ENCODE peak calls at places on chromosomes 13 and 19, in five cellular contexts. One of them, this sample, is unnamed.

GRCh38 chr19:41434450-41434849 is 5.3 kb downstream of the DMAC2 start:
- DNase-seq in CD4-positive, alpha-beta T cell: no peak
- DNase-seq in uterus: no peak
- DNase-seq in A549: no peak
- DNase-seq in heart right ventricle: no peak
- DNase-seq in this sample: no peak

GRCh38 chr13:34627905-34628682 is 314.0 kb upstream of the NBEA start:
- DNase-seq in CD4-positive, alpha-beta T cell: no peak
- DNase-seq in uterus: no peak
- DNase-seq in A549: no peak
- DNase-seq in heart right ventricle: no peak
- DNase-seq in this sample: no peak

GRCh38 chr19:58543826-58544590 is at the start of gene TRIM28:
- DNase-seq in CD4-positive, alpha-beta T cell: peak
- DNase-seq in uterus: peak
- DNase-seq in A549: peak
- DNase-seq in heart right ventricle: peak
- DNase-seq in this sample: no peak

GRCh38 chr19:51681286-51681956 is 11.7 kb upstream of the SPACA6 start:
- DNase-seq in CD4-positive, alpha-beta T cell: no peak
- DNase-seq in uterus: no peak
- DNase-seq in A549: no peak
- DNase-seq in heart right ventricle: no peak
- DNase-seq in this sample: no peak

GRCh38 chr19:34317311-34317927 is 47.6 kb upstream of the GPI start:
- DNase-seq in CD4-positive, alpha-beta T cell: peak
- DNase-seq in uterus: no peak
- DNase-seq in A549: no peak
- DNase-seq in heart right ventricle: no peak
- DNase-seq in this sample: no peak

GRCh38 chr19:43462383-43462782 is 3.0 kb downstream of the LYPD3 start:
- DNase-seq in CD4-positive, alpha-beta T cell: no peak
- DNase-seq in uterus: no peak
- DNase-seq in A549: no peak
- DNase-seq in heart right ventricle: no peak
- DNase-seq in this sample: no peak

GRCh38 chr19:29525901-29526729 is at the start of gene VSTM2B:
- DNase-seq in CD4-positive, alpha-beta T cell: no peak
- DNase-seq in uterus: no peak
- DNase-seq in A549: no peak
- DNase-seq in heart right ventricle: no peak
- DNase-seq in this sample: no peak

GRCh38 chr19:42198676-42199439 is 18.6 kb downstream of the DEDD2 start:
- DNase-seq in CD4-positive, alpha-beta T cell: peak
- DNase-seq in uterus: no peak
- DNase-seq in A549: no peak
- DNase-seq in heart right ventricle: no peak
- DNase-seq in this sample: no peak

GRCh38 chr13:107376393-107377085 is 808.6 kb upstream of the ARGLU1 start:
- DNase-seq in CD4-positive, alpha-beta T cell: no peak
- DNase-seq in uterus: no peak
- DNase-seq in A549: no peak
- DNase-seq in heart right ventricle: no peak
- DNase-seq in this sample: no peak

GRCh38 chr13:26340812-26341211 is 86.9 kb downstream of the CDK8 start:
- DNase-seq in CD4-positive, alpha-beta T cell: no peak
- DNase-seq in uterus: no peak
- DNase-seq in A549: no peak
- DNase-seq in heart right ventricle: no peak
- DNase-seq in this sample: no peak

GRCh38 chr13:86563308-86563707 is 764.1 kb upstream of the SLITRK6 start:
- DNase-seq in CD4-positive, alpha-beta T cell: no peak
- DNase-seq in uterus: no peak
- DNase-seq in A549: no peak
- DNase-seq in heart right ventricle: no peak
- DNase-seq in this sample: no peak

GRCh38 chr19:49127674-49128544 is 8.6 kb downstream of the PPFIA3 start:
- DNase-seq in CD4-positive, alpha-beta T cell: peak
- DNase-seq in uterus: peak
- DNase-seq in A549: peak
- DNase-seq in heart right ventricle: peak
- DNase-seq in this sample: peak

GRCh38 chr19:37551123-37551993 is 43.2 kb downstream of the ZNF571 start:
- DNase-seq in CD4-positive, alpha-beta T cell: peak
- DNase-seq in uterus: no peak
- DNase-seq in A549: no peak
- DNase-seq in heart right ventricle: peak
- DNase-seq in this sample: no peak

GRCh38 chr19:39430675-39431593 is 4.8 kb downstream of the RPS16 start:
- DNase-seq in CD4-positive, alpha-beta T cell: peak
- DNase-seq in uterus: no peak
- DNase-seq in A549: peak
- DNase-seq in heart right ventricle: no peak
- DNase-seq in this sample: no peak

GRCh38 chr19:35042954-35043604 is 1.6 kb downstream of the HPN start:
- DNase-seq in CD4-positive, alpha-beta T cell: no peak
- DNase-seq in uterus: no peak
- DNase-seq in A549: no peak
- DNase-seq in heart right ventricle: no peak
- DNase-seq in this sample: no peak

GRCh38 chr19:37928527-37929286 is 21.7 kb downstream of the SIPA1L3 start:
- DNase-seq in CD4-positive, alpha-beta T cell: no peak
- DNase-seq in uterus: no peak
- DNase-seq in A549: peak
- DNase-seq in heart right ventricle: no peak
- DNase-seq in this sample: no peak

GRCh38 chr19:55657004-55657747 is 2.3 kb downstream of the U2AF2 start:
- DNase-seq in CD4-positive, alpha-beta T cell: no peak
- DNase-seq in uterus: no peak
- DNase-seq in A549: no peak
- DNase-seq in heart right ventricle: no peak
- DNase-seq in this sample: no peak

GRCh38 chr13:99220199-99220931 is 19.7 kb downstream of the UBAC2 start:
- DNase-seq in CD4-positive, alpha-beta T cell: no peak
- DNase-seq in uterus: no peak
- DNase-seq in A549: no peak
- DNase-seq in heart right ventricle: no peak
- DNase-seq in this sample: no peak

GRCh38 chr19:48992571-48993174 is 436 bp downstream of the GYS1 start:
- DNase-seq in CD4-positive, alpha-beta T cell: no peak
- DNase-seq in uterus: no peak
- DNase-seq in A549: no peak
- DNase-seq in heart right ventricle: no peak
- DNase-seq in this sample: peak

GRCh38 chr19:18788782-18789421 is 2.2 kb downstream of the COMP start:
- DNase-seq in CD4-positive, alpha-beta T cell: no peak
- DNase-seq in uterus: no peak
- DNase-seq in A549: no peak
- DNase-seq in heart right ventricle: no peak
- DNase-seq in this sample: no peak

GRCh38 chr13:102773441-102774209 is at the start of gene TEX30:
- DNase-seq in CD4-positive, alpha-beta T cell: peak
- DNase-seq in uterus: peak
- DNase-seq in A549: peak
- DNase-seq in heart right ventricle: peak
- DNase-seq in this sample: peak

GRCh38 chr13:24668955-24669354 is 11.3 kb upstream of the ATP12A start:
- DNase-seq in CD4-positive, alpha-beta T cell: no peak
- DNase-seq in uterus: no peak
- DNase-seq in A549: no peak
- DNase-seq in heart right ventricle: no peak
- DNase-seq in this sample: no peak

GRCh38 chr19:7494416-7495098 is 5.7 kb upstream of the PEX11G start:
- DNase-seq in CD4-positive, alpha-beta T cell: no peak
- DNase-seq in uterus: no peak
- DNase-seq in A549: no peak
- DNase-seq in heart right ventricle: peak
- DNase-seq in this sample: peak

GRCh38 chr19:23698711-23699520 is 11.9 kb upstream of the ZNF675 start:
- DNase-seq in CD4-positive, alpha-beta T cell: no peak
- DNase-seq in uterus: no peak
- DNase-seq in A549: no peak
- DNase-seq in heart right ventricle: no peak
- DNase-seq in this sample: no peak

GRCh38 chr19:11987405-11988231 is 22.8 kb downstream of the ZNF763 start:
- DNase-seq in CD4-positive, alpha-beta T cell: peak
- DNase-seq in uterus: peak
- DNase-seq in A549: no peak
- DNase-seq in heart right ventricle: peak
- DNase-seq in this sample: peak

GRCh38 chr19:44648536-44649370 is 5.0 kb downstream of the PVR start:
- DNase-seq in CD4-positive, alpha-beta T cell: no peak
- DNase-seq in uterus: no peak
- DNase-seq in A549: no peak
- DNase-seq in heart right ventricle: no peak
- DNase-seq in this sample: no peak

GRCh38 chr19:45852145-45852750 is 10.7 kb downstream of the SYMPK start:
- DNase-seq in CD4-positive, alpha-beta T cell: no peak
- DNase-seq in uterus: no peak
- DNase-seq in A549: no peak
- DNase-seq in heart right ventricle: no peak
- DNase-seq in this sample: no peak

GRCh38 chr19:34215006-34215665 is 39.2 kb upstream of the GARRE1 start:
- DNase-seq in CD4-positive, alpha-beta T cell: no peak
- DNase-seq in uterus: no peak
- DNase-seq in A549: no peak
- DNase-seq in heart right ventricle: no peak
- DNase-seq in this sample: no peak

GRCh38 chr13:37074703-37075102 is 15.2 kb upstream of the SUPT20H start:
- DNase-seq in CD4-positive, alpha-beta T cell: no peak
- DNase-seq in uterus: no peak
- DNase-seq in A549: no peak
- DNase-seq in heart right ventricle: no peak
- DNase-seq in this sample: no peak

GRCh38 chr19:2982983-2983350 is 5.6 kb downstream of the TLE6 start:
- DNase-seq in CD4-positive, alpha-beta T cell: no peak
- DNase-seq in uterus: peak
- DNase-seq in A549: no peak
- DNase-seq in heart right ventricle: peak
- DNase-seq in this sample: peak

DNA sequence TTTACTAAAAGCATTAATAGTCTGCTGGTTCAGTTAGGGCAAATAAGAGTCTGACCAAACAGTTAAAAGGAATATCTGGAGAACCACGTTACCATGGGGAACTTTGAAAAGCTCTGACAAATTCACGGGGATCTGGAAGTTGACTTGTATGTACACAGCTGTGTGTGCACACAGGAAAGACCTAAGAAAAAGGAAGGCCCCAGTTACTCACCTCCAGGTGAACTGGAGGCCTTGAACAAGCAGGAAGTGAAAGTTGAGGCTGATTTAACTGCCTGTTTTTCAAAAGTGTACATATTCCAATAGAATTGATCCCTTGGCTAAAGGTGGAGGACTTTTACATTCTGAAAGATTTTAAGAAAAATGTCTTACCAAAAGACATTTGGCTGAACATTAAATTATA is 1891.6 kb upstream of the PCDH20 start:
- DNase-seq in CD4-positive, alpha-beta T cell: no peak
- DNase-seq in uterus: no peak
- DNase-seq in A549: no peak
- DNase-seq in heart right ventricle: no peak
- DNase-seq in this sample: no peak
- H3K27ac ChIP-seq in CD4-positive, alpha-beta T cell: no peak
- H3K27ac ChIP-seq in uterus: no peak
- H3K27ac ChIP-seq in A549: no peak
- H3K27ac ChIP-seq in heart right ventricle: no peak
- H3K27ac ChIP-seq in this sample: no peak

DNA sequence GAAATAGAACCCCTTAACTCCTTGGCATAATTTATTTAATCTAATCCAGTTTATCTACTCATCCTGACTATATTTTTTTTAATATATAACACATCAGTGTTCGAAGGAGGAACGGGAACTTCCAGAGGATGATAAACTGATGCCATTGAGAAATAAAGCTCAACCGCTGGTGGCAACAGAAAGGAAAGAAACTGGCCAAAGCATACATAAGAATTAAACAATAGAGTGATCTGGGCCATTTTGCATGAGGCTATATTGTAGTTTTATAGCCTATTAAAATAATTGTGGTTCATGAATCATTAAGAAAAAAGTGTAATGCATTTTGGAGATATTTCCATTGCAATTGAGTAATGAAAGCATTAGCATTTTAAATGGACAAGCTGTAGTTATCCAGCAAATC is 94.2 kb downstream of the FRY start:
- DNase-seq in CD4-positive, alpha-beta T cell: no peak
- DNase-seq in uterus: no peak
- DNase-seq in A549: no peak
- DNase-seq in heart right ventricle: no peak
- DNase-seq in this sample: no peak
- H3K27ac ChIP-seq in CD4-positive, alpha-beta T cell: no peak
- H3K27ac ChIP-seq in uterus: peak
- H3K27ac ChIP-seq in A549: no peak
- H3K27ac ChIP-seq in heart right ventricle: peak
- H3K27ac ChIP-seq in this sample: no peak

DNA sequence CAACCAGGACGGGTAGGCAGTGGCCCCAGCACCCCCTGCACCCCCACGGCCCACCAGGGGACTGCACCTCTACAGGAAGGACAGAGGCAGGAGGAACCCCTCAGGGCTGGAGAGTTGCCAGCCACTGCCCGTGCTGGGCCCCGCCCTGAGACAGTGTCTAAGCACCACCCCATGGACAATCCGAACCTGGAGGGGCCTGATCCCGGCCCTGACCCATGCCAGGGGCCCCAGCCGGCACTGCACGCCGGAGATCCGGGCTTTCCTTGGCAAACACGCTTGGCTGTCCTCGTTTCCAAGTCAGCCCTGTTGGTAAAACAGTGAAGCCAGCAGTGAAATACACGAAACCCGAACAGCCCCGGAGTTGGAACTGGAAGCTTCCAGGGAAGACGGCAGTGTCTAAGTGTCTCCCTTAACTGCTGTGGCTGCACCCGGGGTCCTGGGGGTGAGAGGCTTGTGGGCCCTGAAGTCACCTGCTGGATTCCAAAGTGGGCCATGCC is 31.1 kb downstream of the RASA3 start:
- DNase-seq in CD4-positive, alpha-beta T cell: no peak
- DNase-seq in uterus: peak
- DNase-seq in A549: no peak
- DNase-seq in heart right ventricle: peak
- DNase-seq in this sample: no peak
- H3K27ac ChIP-seq in CD4-positive, alpha-beta T cell: peak
- H3K27ac ChIP-seq in uterus: peak
- H3K27ac ChIP-seq in A549: peak
- H3K27ac ChIP-seq in heart right ventricle: peak
- H3K27ac ChIP-seq in this sample: no peak

DNA sequence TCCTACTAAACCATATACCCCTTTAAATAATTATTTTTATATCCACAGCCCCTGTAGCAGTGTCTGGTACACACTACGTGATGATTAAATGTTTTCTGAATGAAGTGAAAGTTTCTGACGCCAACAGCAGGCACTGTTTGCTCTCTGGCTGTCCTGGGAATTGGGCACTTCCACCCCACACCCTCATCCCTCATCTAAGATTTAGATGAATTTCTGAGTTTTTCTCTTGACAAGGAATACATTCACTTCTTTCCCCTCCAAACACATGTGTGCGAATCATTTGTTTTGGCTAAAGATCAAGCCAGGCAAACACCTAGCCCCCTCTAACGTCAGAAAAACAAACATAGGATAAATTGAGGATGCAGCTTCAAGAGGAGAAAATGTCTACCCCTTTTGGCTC is 93.7 kb downstream of the NUFIP1 start:
- DNase-seq in CD4-positive, alpha-beta T cell: no peak
- DNase-seq in uterus: no peak
- DNase-seq in A549: no peak
- DNase-seq in heart right ventricle: no peak
- DNase-seq in this sample: no peak
- H3K27ac ChIP-seq in CD4-positive, alpha-beta T cell: no peak
- H3K27ac ChIP-seq in uterus: no peak
- H3K27ac ChIP-seq in A549: no peak
- H3K27ac ChIP-seq in heart right ventricle: no peak
- H3K27ac ChIP-seq in this sample: no peak